ENCODE peak calls at places on chromosomes 12 and 14, in nine cellular contexts. M is body of pancreas, R is A549, G is stomach, T is testis, J is WERI-Rb-1, U is HFF-Myc, Q is GM10248, Z is heart left ventricle. D is an unnamed sample.

GRCh38 chr14:90454041-90455000 is 57.5 kb downstream of the CALM1 start:
- DNase-seq in M (peak), R (peak), G (peak), T (peak), J (peak), U (peak), Q (no peak), Z (peak), D (peak)

GRCh38 chr14:103886304-103887169 is 39.2 kb upstream of the PPP1R13B start:
- DNase-seq in M (no peak), R (no peak), G (no peak), T (peak), J (no peak), U (no peak), Q (no peak), Z (no peak), D (no peak)

GRCh38 chr14:61756135-61756534 is 6.1 kb upstream of the SNAPC1 start:
- DNase-seq in M (no peak), R (no peak), G (no peak), T (no peak), J (no peak), U (no peak), Q (no peak), Z (no peak), D (no peak)

GRCh38 chr12:90940872-90941499 is 14.0 kb downstream of the CCER1 start:
- DNase-seq in M (no peak), R (peak), G (no peak), T (no peak), J (no peak), U (no peak), Q (peak), Z (no peak), D (no peak)

GRCh38 chr12:51726931-51727330 is 121.6 kb downstream of the FIGNL2 start:
- DNase-seq in M (no peak), R (no peak), G (no peak), T (no peak), J (no peak), U (no peak), Q (no peak), Z (no peak), D (no peak)

GRCh38 chr14:32477406-32477805 is 148.3 kb downstream of the AKAP6 start:
- DNase-seq in M (no peak), R (no peak), G (no peak), T (no peak), J (no peak), U (no peak), Q (no peak), Z (no peak), D (no peak)

GRCh38 chr12:2764398-2764797 is 30.4 kb upstream of the FKBP4 start:
- DNase-seq in M (peak), R (no peak), G (no peak), T (no peak), J (no peak), U (no peak), Q (no peak), Z (no peak), D (no peak)

GRCh38 chr12:31517994-31518393 is 72.9 kb downstream of the DENND5B start:
- DNase-seq in M (no peak), R (no peak), G (no peak), T (no peak), J (no peak), U (no peak), Q (no peak), Z (no peak), D (no peak)

GRCh38 chr14:24613747-24614146 is 4.3 kb upstream of the GZMH start:
- DNase-seq in M (no peak), R (no peak), G (no peak), T (no peak), J (no peak), U (no peak), Q (no peak), Z (no peak), D (no peak)

GRCh38 chr12:123024819-123025391 is 44.4 kb downstream of the ARL6IP4 start:
- DNase-seq in M (no peak), R (no peak), G (no peak), T (no peak), J (no peak), U (no peak), Q (no peak), Z (no peak), D (no peak)

GRCh38 chr12:75439048-75439447 is 41.5 kb upstream of the GLIPR1 start:
- DNase-seq in M (no peak), R (no peak), G (no peak), T (no peak), J (no peak), U (no peak), Q (no peak), Z (no peak), D (no peak)

GRCh38 chr12:75438052-75438754 is 42.4 kb upstream of the GLIPR1 start:
- DNase-seq in M (no peak), R (no peak), G (no peak), T (no peak), J (no peak), U (no peak), Q (no peak), Z (no peak), D (no peak)

GRCh38 chr12:75439930-75440329 is 40.6 kb upstream of the GLIPR1 start:
- DNase-seq in M (no peak), R (no peak), G (no peak), T (no peak), J (no peak), U (no peak), Q (no peak), Z (no peak), D (no peak)

GRCh38 chr12:75437564-75437963 is 43.0 kb upstream of the GLIPR1 start:
- DNase-seq in M (no peak), R (peak), G (no peak), T (no peak), J (no peak), U (no peak), Q (peak), Z (no peak), D (no peak)
- TF ChIP-seq CTCF in M (no peak), R (no peak), G (no peak), T (no peak), J (peak), U (peak), Q (no peak), Z (no peak), D (no peak)

DNA sequence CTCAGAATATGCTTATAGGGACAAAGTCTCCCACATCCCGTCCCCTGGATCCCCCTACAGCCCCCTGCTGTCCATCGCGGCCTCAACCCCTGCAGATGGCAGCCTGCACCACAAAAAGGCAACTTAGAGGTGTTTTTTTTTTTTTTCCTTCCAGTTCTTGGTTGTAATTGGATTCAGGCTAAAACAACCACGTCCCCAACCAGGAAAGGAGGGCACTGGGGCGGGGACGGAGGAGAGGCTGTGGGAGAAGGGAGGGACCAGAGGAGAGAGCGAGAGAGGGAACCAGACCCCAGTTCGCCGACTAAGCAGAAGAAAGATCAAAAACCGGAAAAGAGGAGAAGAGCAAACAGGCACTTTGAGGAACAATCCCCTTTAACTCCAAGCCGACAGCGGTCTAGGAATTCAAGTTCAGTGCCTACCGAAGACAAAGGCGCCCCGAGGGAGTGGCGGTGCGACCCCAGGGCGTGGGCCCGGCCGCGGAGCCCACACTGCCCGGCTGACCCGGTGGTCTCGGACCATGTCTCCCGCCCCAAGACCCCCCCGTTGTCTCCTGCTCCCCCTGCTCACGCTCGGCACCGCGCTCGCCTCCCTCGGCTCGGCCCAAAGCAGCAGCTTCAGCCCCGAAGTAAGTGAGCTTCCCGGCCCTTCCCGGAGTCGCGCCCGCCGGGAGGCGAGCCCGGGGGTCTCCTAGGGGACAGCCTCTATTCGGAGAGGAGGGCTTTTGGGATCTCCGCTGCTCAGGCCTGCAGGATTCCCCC is at the start of gene MMP14:
- DNase-seq in M (peak), R (no peak), G (peak), T (peak), J (no peak), U (no peak), Q (no peak), Z (peak), D (peak)
- TF ChIP-seq CTCF in M (no peak), R (no peak), G (no peak), T (peak), J (no peak), U (peak), Q (no peak), Z (peak), D (no peak)

DNA sequence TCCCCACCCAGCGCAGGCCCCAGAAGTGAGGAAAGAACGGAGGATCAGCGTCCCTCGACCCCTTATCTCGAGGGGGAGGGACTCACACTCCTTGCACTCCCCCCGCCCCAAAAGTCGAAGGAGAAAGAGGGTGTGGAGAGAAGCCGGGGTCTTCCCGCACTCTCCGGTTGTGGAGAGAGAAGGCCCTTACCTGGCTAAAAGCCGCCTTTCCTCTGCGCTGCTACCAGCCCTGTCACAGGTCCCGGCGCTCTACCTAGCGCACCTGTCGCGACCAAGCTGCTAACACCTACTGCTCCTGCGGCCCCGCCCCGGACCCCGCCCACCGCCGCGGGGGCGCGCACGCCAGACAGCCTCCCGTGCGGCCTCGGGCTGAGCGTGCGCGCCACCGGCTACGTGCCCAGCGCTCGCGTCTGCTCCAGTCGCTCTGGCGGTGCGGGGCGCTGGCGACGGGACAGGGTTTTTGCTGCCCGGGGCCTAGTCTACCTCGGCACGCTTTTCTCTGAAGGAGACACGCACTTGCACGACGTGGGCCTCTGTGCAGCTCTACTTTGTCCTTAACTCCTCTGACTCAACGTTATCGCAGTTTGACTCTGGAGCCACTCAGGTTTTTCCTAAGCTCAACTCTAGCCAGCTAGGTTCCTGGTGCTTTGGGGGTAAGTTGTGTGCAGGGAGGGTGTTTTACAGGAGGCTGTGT is at the start of gene LIMA1:
- DNase-seq in M (peak), R (peak), G (peak), T (peak), J (peak), U (peak), Q (peak), Z (peak), D (peak)
- TF ChIP-seq CTCF in M (peak), R (no peak), G (no peak), T (peak), J (peak), U (peak), Q (no peak), Z (peak), D (no peak)

DNA sequence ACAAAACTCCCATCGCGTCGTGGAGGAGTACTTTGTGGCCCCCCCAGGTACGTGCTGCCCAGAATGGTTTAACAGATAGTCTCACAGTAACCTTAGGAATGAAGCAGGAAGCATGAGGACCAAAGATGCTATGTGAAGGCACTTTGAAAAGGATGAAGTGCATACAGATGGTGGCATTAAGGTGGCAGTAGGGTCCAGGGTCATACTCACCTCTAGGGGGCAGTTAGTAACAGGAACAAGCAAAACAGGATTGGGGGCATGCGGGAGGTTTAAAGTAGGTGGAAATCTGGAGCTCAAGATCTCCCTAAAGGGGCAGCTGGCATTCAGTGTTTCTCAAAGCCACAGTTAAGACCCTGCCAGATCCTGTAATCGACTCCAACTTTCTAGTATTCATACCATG is 10.9 kb downstream of the GATC start:
- DNase-seq in M (no peak), R (peak), G (no peak), T (no peak), J (no peak), U (no peak), Q (no peak), Z (no peak), D (no peak)
- TF ChIP-seq CTCF in M (no peak), R (peak), G (no peak), T (peak), J (peak), U (peak), Q (peak), Z (no peak), D (peak)

GRCh38 chr14:99609245-99610117 is 5.5 kb upstream of the CCDC85C start:
- DNase-seq in M (no peak), R (peak), G (no peak), T (no peak), J (peak), U (no peak), Q (no peak), Z (no peak), D (no peak)
- TF ChIP-seq CTCF in M (peak), R (peak), G (no peak), T (no peak), J (no peak), U (peak), Q (peak), Z (peak), D (no peak)

GRCh38 chr12:39095636-39096330 is 190.4 kb upstream of the CPNE8 start:
- DNase-seq in M (no peak), R (no peak), G (no peak), T (no peak), J (no peak), U (no peak), Q (no peak), Z (no peak), D (no peak)
- TF ChIP-seq CTCF in M (no peak), R (no peak), G (no peak), T (no peak), J (no peak), U (no peak), Q (no peak), Z (no peak), D (no peak)

D was measured in glutamatergic neuron.